ENCODE peak calls at places on chromosomes 4 and X, in nine cellular contexts. One of them, this sample, is unnamed.

GRCh38 chrX:45295587-45295986 is 94.9 kb upstream of the DIPK2B start:
- DNase-seq in foreskin fibroblast: peak
- DNase-seq in heart left ventricle: no peak
- DNase-seq in AG09309: peak
- DNase-seq in hypothalamus: no peak
- DNase-seq in GM18507: no peak
- DNase-seq in AG09319: peak
- DNase-seq in transverse colon: peak
- DNase-seq in kidney tubule cell: peak
- DNase-seq in this sample: no peak

GRCh38 chr4:4714330-4714729 is 145.1 kb upstream of the MSX1 start:
- DNase-seq in foreskin fibroblast: peak
- DNase-seq in heart left ventricle: no peak
- DNase-seq in AG09309: no peak
- DNase-seq in hypothalamus: no peak
- DNase-seq in GM18507: no peak
- DNase-seq in AG09319: no peak
- DNase-seq in transverse colon: no peak
- DNase-seq in kidney tubule cell: peak
- DNase-seq in this sample: no peak

GRCh38 chrX:110341189-110342035 is 17.2 kb upstream of the RTL9 start:
- DNase-seq in foreskin fibroblast: peak
- DNase-seq in heart left ventricle: no peak
- DNase-seq in AG09309: peak
- DNase-seq in hypothalamus: no peak
- DNase-seq in GM18507: no peak
- DNase-seq in AG09319: peak
- DNase-seq in transverse colon: no peak
- DNase-seq in kidney tubule cell: peak
- DNase-seq in this sample: no peak

GRCh38 chr4:60945641-60946040 is 254.5 kb upstream of the ADGRL3 start:
- DNase-seq in foreskin fibroblast: no peak
- DNase-seq in heart left ventricle: no peak
- DNase-seq in AG09309: no peak
- DNase-seq in hypothalamus: no peak
- DNase-seq in GM18507: no peak
- DNase-seq in AG09319: no peak
- DNase-seq in transverse colon: no peak
- DNase-seq in kidney tubule cell: no peak
- DNase-seq in this sample: no peak

GRCh38 chr4:25421819-25422511 is 44.9 kb downstream of the ANAPC4 start:
- DNase-seq in foreskin fibroblast: no peak
- DNase-seq in heart left ventricle: no peak
- DNase-seq in AG09309: no peak
- DNase-seq in hypothalamus: no peak
- DNase-seq in GM18507: no peak
- DNase-seq in AG09319: no peak
- DNase-seq in transverse colon: peak
- DNase-seq in kidney tubule cell: no peak
- DNase-seq in this sample: no peak

GRCh38 chrX:152904151-152905080 is 6.5 kb downstream of the ZNF185 start:
- DNase-seq in foreskin fibroblast: peak
- DNase-seq in heart left ventricle: peak
- DNase-seq in AG09309: peak
- DNase-seq in hypothalamus: no peak
- DNase-seq in GM18507: peak
- DNase-seq in AG09319: peak
- DNase-seq in transverse colon: peak
- DNase-seq in kidney tubule cell: peak
- DNase-seq in this sample: peak

GRCh38 chr4:184441461-184442392 is 32.6 kb downstream of the IRF2 start:
- DNase-seq in foreskin fibroblast: peak
- DNase-seq in heart left ventricle: no peak
- DNase-seq in AG09309: no peak
- DNase-seq in hypothalamus: no peak
- DNase-seq in GM18507: no peak
- DNase-seq in AG09319: no peak
- DNase-seq in transverse colon: no peak
- DNase-seq in kidney tubule cell: no peak
- DNase-seq in this sample: no peak

GRCh38 chr4:186104114-186104894 is at the start of gene FAM149A:
- DNase-seq in foreskin fibroblast: no peak
- DNase-seq in heart left ventricle: no peak
- DNase-seq in AG09309: no peak
- DNase-seq in hypothalamus: no peak
- DNase-seq in GM18507: no peak
- DNase-seq in AG09319: no peak
- DNase-seq in transverse colon: peak
- DNase-seq in kidney tubule cell: peak
- DNase-seq in this sample: peak

GRCh38 chrX:1400731-1401471 is 9.0 kb upstream of the SLC25A6 start:
- DNase-seq in foreskin fibroblast: no peak
- DNase-seq in heart left ventricle: no peak
- DNase-seq in AG09309: no peak
- DNase-seq in hypothalamus: no peak
- DNase-seq in GM18507: no peak
- DNase-seq in AG09319: no peak
- DNase-seq in transverse colon: no peak
- DNase-seq in kidney tubule cell: no peak
- DNase-seq in this sample: no peak

GRCh38 chr4:22077571-22077970 is 129.0 kb upstream of the KCNIP4 start:
- DNase-seq in foreskin fibroblast: no peak
- DNase-seq in heart left ventricle: no peak
- DNase-seq in AG09309: no peak
- DNase-seq in hypothalamus: no peak
- DNase-seq in GM18507: no peak
- DNase-seq in AG09319: no peak
- DNase-seq in transverse colon: no peak
- DNase-seq in kidney tubule cell: no peak
- DNase-seq in this sample: no peak

GRCh38 chr4:173560896-173561295 is 30.9 kb upstream of the HAND2 start:
- DNase-seq in foreskin fibroblast: no peak
- DNase-seq in heart left ventricle: no peak
- DNase-seq in AG09309: no peak
- DNase-seq in hypothalamus: no peak
- DNase-seq in GM18507: no peak
- DNase-seq in AG09319: no peak
- DNase-seq in transverse colon: no peak
- DNase-seq in kidney tubule cell: no peak
- DNase-seq in this sample: no peak

GRCh38 chr4:11503166-11503565 is 74.5 kb upstream of the HS3ST1 start:
- DNase-seq in foreskin fibroblast: no peak
- DNase-seq in heart left ventricle: peak
- DNase-seq in AG09309: no peak
- DNase-seq in hypothalamus: no peak
- DNase-seq in GM18507: no peak
- DNase-seq in AG09319: no peak
- DNase-seq in transverse colon: no peak
- DNase-seq in kidney tubule cell: peak
- DNase-seq in this sample: peak

GRCh38 chr4:150251752-150252190 is 173.5 kb downstream of the DCLK2 start:
- DNase-seq in foreskin fibroblast: no peak
- DNase-seq in heart left ventricle: no peak
- DNase-seq in AG09309: no peak
- DNase-seq in hypothalamus: no peak
- DNase-seq in GM18507: no peak
- DNase-seq in AG09319: no peak
- DNase-seq in transverse colon: no peak
- DNase-seq in kidney tubule cell: no peak
- DNase-seq in this sample: no peak

GRCh38 chrX:119734897-119735339 is 23.5 kb upstream of the SOWAHD start:
- DNase-seq in foreskin fibroblast: peak
- DNase-seq in heart left ventricle: peak
- DNase-seq in AG09309: no peak
- DNase-seq in hypothalamus: no peak
- DNase-seq in GM18507: no peak
- DNase-seq in AG09319: no peak
- DNase-seq in transverse colon: peak
- DNase-seq in kidney tubule cell: no peak
- DNase-seq in this sample: peak

GRCh38 chrX:7996414-7996813 is 69.2 kb upstream of the PNPLA4 start:
- DNase-seq in foreskin fibroblast: peak
- DNase-seq in heart left ventricle: no peak
- DNase-seq in AG09309: no peak
- DNase-seq in hypothalamus: no peak
- DNase-seq in GM18507: no peak
- DNase-seq in AG09319: no peak
- DNase-seq in transverse colon: peak
- DNase-seq in kidney tubule cell: peak
- DNase-seq in this sample: peak

GRCh38 chr4:7040760-7041159 is 2.4 kb upstream of the TADA2B start:
- DNase-seq in foreskin fibroblast: no peak
- DNase-seq in heart left ventricle: no peak
- DNase-seq in AG09309: no peak
- DNase-seq in hypothalamus: no peak
- DNase-seq in GM18507: no peak
- DNase-seq in AG09319: no peak
- DNase-seq in transverse colon: no peak
- DNase-seq in kidney tubule cell: no peak
- DNase-seq in this sample: no peak

GRCh38 chr4:121564840-121565375 is 131.9 kb downstream of the ANXA5 start:
- DNase-seq in foreskin fibroblast: peak
- DNase-seq in heart left ventricle: no peak
- DNase-seq in AG09309: no peak
- DNase-seq in hypothalamus: no peak
- DNase-seq in GM18507: no peak
- DNase-seq in AG09319: no peak
- DNase-seq in transverse colon: no peak
- DNase-seq in kidney tubule cell: no peak
- DNase-seq in this sample: no peak

GRCh38 chr4:67996127-67996526 is 32.8 kb upstream of the TMPRSS11A start:
- DNase-seq in foreskin fibroblast: no peak
- DNase-seq in heart left ventricle: no peak
- DNase-seq in AG09309: no peak
- DNase-seq in hypothalamus: no peak
- DNase-seq in GM18507: no peak
- DNase-seq in AG09319: no peak
- DNase-seq in transverse colon: no peak
- DNase-seq in kidney tubule cell: no peak
- DNase-seq in this sample: no peak

GRCh38 chrX:103722505-103722904 is 11.8 kb downstream of the TMEM31 start:
- DNase-seq in foreskin fibroblast: peak
- DNase-seq in heart left ventricle: no peak
- DNase-seq in AG09309: no peak
- DNase-seq in hypothalamus: no peak
- DNase-seq in GM18507: no peak
- DNase-seq in AG09319: no peak
- DNase-seq in transverse colon: no peak
- DNase-seq in kidney tubule cell: no peak
- DNase-seq in this sample: no peak

GRCh38 chr4:120724656-120725055 is 197.9 kb downstream of the PRDM5 start:
- DNase-seq in foreskin fibroblast: no peak
- DNase-seq in heart left ventricle: no peak
- DNase-seq in AG09309: no peak
- DNase-seq in hypothalamus: no peak
- DNase-seq in GM18507: no peak
- DNase-seq in AG09319: no peak
- DNase-seq in transverse colon: no peak
- DNase-seq in kidney tubule cell: peak
- DNase-seq in this sample: no peak

GRCh38 chr4:89737888-89738287 is 99.1 kb downstream of the SNCA start:
- DNase-seq in foreskin fibroblast: peak
- DNase-seq in heart left ventricle: no peak
- DNase-seq in AG09309: peak
- DNase-seq in hypothalamus: no peak
- DNase-seq in GM18507: no peak
- DNase-seq in AG09319: peak
- DNase-seq in transverse colon: no peak
- DNase-seq in kidney tubule cell: peak
- DNase-seq in this sample: no peak

GRCh38 chr4:157713342-157713741 is 459.5 kb downstream of the GASK1B start:
- DNase-seq in foreskin fibroblast: peak
- DNase-seq in heart left ventricle: no peak
- DNase-seq in AG09309: no peak
- DNase-seq in hypothalamus: no peak
- DNase-seq in GM18507: no peak
- DNase-seq in AG09319: no peak
- DNase-seq in transverse colon: no peak
- DNase-seq in kidney tubule cell: no peak
- DNase-seq in this sample: no peak